ENCODE peak calls at places on chromosomes 6 and 20, in eight cellular contexts. J is brain pericyte; E is AML-193; W is head of caudate nucleus; Q is activated CD4-positive, alpha-beta T cell treated with anti-CD3 and anti-CD28 coated beads, Interleukin-2, amount 50 U/mL, for 1 hour; T is epithelial cell of esophagus; G is Daoy; F is activated gamma-delta T cell treated with Interleukin-2 at 50 U/mL for 16 hours. L is an unnamed sample.

GRCh38 chr6:34115396-34116314 is 30.2 kb downstream of the GRM4 start:
- DNase-seq in J (no peak), E (no peak), W (peak; percentile 40), Q (peak; percentile 3), T (peak; percentile 24), G (peak; percentile 36), F (no peak), L (no peak)

GRCh38 chr20:41135187-41135887 is 2.0 kb upstream of the PLCG1 start:
- DNase-seq in J (no peak), E (peak; percentile 26), W (no peak), Q (peak; percentile 65), T (peak; percentile 65), G (peak; percentile 43), F (peak; percentile 69), L (peak; percentile 34)

GRCh38 chr6:90645634-90646033 is 58.8 kb upstream of the MAP3K7 start:
- DNase-seq in J (no peak), E (no peak), W (no peak), Q (no peak), T (peak; percentile 33), G (no peak), F (no peak), L (no peak)

GRCh38 chr6:106591111-106591825 is 38.0 kb downstream of the RTN4IP1 start:
- DNase-seq in J (no peak), E (no peak), W (no peak), Q (no peak), T (peak; percentile 50), G (peak; percentile 65), F (no peak), L (no peak)

GRCh38 chr6:36662827-36663256 is 15.7 kb upstream of the CDKN1A start:
- DNase-seq in J (no peak), E (no peak), W (peak; percentile 84), Q (no peak), T (peak; percentile 84), G (no peak), F (no peak), L (no peak)

GRCh38 chr20:10093087-10093591 is 58.4 kb downstream of the ANKEF1 start:
- DNase-seq in J (no peak), E (no peak), W (no peak), Q (no peak), T (peak; percentile 89), G (peak; percentile 79), F (no peak), L (peak; percentile 10)

GRCh38 chr6:41655706-41656668 is 17.7 kb downstream of the MDFI start:
- DNase-seq in J (no peak), E (no peak), W (no peak), Q (no peak), T (peak; percentile 43), G (peak; percentile 73), F (no peak), L (no peak)

GRCh38 chr6:157861814-157862213 is 38.8 kb downstream of the SNX9 start:
- DNase-seq in J (no peak), E (no peak), W (no peak), Q (no peak), T (peak; percentile 50), G (peak; percentile 35), F (no peak), L (no peak)

GRCh38 chr6:16959789-16960188 is 142.1 kb upstream of the STMND1 start:
- DNase-seq in J (no peak), E (no peak), W (no peak), Q (no peak), T (no peak), G (no peak), F (no peak), L (no peak)

GRCh38 chr6:15266423-15266996 is 20.6 kb downstream of the JARID2 start:
- DNase-seq in J (no peak), E (peak; percentile 13), W (no peak), Q (no peak), T (no peak), G (no peak), F (no peak), L (no peak)

GRCh38 chr20:31712564-31713311 is 9.9 kb downstream of the BCL2L1 start:
- DNase-seq in J (no peak), E (no peak), W (peak; percentile 85), Q (no peak), T (peak; percentile 79), G (peak; percentile 93), F (no peak), L (no peak)

GRCh38 chr6:31267504-31268371 is 4.2 kb downstream of the HLA-C start:
- DNase-seq in J (no peak), E (no peak), W (no peak), Q (peak; percentile 30), T (no peak), G (no peak), F (no peak), L (no peak)

GRCh38 chr20:46243707-46244628 is 64.3 kb downstream of the CDH22 start:
- DNase-seq in J (no peak), E (no peak), W (no peak), Q (no peak), T (peak; percentile 97), G (peak; percentile 67), F (no peak), L (no peak)

GRCh38 chr6:135128268-135128914 is 52.7 kb upstream of the MYB start:
- DNase-seq in J (no peak), E (no peak), W (no peak), Q (peak; percentile 39), T (no peak), G (no peak), F (peak; percentile 50), L (no peak)

GRCh38 chr6:66128238-66128637 is 421.2 kb upstream of the EYS start:
- DNase-seq in J (no peak), E (no peak), W (peak; percentile 23), Q (no peak), T (no peak), G (no peak), F (no peak), L (no peak)

GRCh38 chr20:3654326-3655031 is 8.7 kb downstream of the GFRA4 start:
- DNase-seq in J (no peak), E (no peak), W (no peak), Q (no peak), T (no peak), G (no peak), F (no peak), L (peak; percentile 93)